ENCODE peak calls at places on chromosomes 6 and 20, in seven cellular contexts. M is endothelial cell, J is BE2C, V is H9, O is HCT116, A is A549, Z is Peyer's patch. I is an unnamed sample.
A peak's percentile ranks its signal among the peaks of the same experiment; 100 is the strongest.

GRCh38 chr20:53656653-53657288 is 63.1 kb upstream of the ZNF217 start:
- DNase-seq in J (no peak), O (no peak), M (no peak), Z (no peak), V (no peak), A (no peak), I (no peak)

GRCh38 chr6:139126255-139126654 is 8.6 kb upstream of the HECA start:
- DNase-seq in A (no peak), O (no peak), Z (no peak), J (no peak), M (no peak), V (no peak), I (peak; percentile 66)

GRCh38 chr6:45668705-45669104 is 291.0 kb upstream of the SUPT3H start:
- DNase-seq in J (no peak), M (no peak), Z (no peak), O (no peak), A (no peak), V (no peak), I (no peak)

GRCh38 chr6:15614277-15614676 is 48.6 kb downstream of the DTNBP1 start:
- DNase-seq in O (no peak), J (no peak), A (no peak), V (no peak), Z (peak; percentile 49), M (no peak), I (no peak)

GRCh38 chr20:37986873-37987601 is 46.2 kb downstream of the TTI1 start:
- DNase-seq in O (no peak), V (no peak), Z (peak; percentile 69), M (no peak), A (no peak), J (peak; percentile 84), I (no peak)

GRCh38 chr6:38432479-38432878 is 207.2 kb downstream of the BTBD9 start:
- DNase-seq in A (no peak), O (no peak), J (no peak), Z (no peak), M (no peak), V (no peak), I (peak; percentile 17)

GRCh38 chr6:111559193-111560097 is 46.2 kb downstream of the TRAF3IP2 start:
- DNase-seq in Z (no peak), O (no peak), V (no peak), A (no peak), J (peak; percentile 57), M (no peak), I (peak; percentile 39)

GRCh38 chr20:31751126-31751525 is 12.0 kb downstream of the TPX2 start:
- DNase-seq in A (no peak), M (no peak), V (no peak), Z (no peak), O (no peak), J (no peak), I (no peak)

GRCh38 chr6:148747493-148748160 is 797 bp downstream of the UST start:
- DNase-seq in O (no peak), A (peak; percentile 13), Z (peak; percentile 83), V (peak; percentile 80), J (peak; percentile 7), M (peak; percentile 61), I (peak; percentile 51)

DNA sequence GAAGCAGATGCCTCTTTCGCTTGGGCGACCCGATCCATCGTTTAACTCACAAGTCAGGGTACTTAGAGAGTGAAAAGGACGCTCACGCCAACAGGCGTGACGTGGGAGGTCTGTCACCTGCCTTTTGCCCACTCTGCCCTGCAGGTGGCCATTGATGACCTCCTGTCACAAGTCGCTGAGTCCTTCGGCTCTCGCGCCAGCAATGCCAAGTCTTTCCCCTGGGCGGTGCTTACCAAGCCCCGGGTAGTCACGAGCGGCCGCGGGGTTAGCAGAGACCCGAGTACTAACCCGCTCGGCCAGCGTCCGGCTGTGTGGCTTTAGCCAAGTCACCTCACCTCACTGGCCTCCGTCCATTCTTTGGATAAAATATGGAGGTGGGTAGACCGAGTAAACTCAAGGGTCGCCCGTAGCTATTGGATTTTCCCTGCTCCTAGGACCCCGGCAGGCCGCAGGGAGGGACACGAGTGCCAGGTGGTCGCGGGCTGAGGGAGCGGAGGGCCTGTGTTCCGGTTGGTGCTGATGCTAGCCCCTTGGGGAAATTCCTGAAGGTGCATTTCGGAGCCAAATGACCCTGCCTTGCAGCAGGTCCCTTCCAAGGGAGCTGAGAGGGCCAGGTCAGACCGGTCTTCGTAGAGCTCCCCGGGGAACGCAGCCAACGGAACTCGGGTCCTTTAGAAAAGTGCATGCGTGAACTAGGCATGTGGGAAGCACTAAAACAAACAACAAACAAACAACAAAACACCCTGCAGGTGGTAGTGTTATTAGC is 668 bp downstream of the PKIB start:
- DNase-seq in A (peak; percentile 31), Z (peak; percentile 79), M (peak; percentile 10), V (peak; percentile 48), J (peak; percentile 30), O (peak; percentile 66), I (peak; percentile 32)
- TF ChIP-seq CTCF in A (no peak), Z (no peak), M (no peak), V (no peak), J (no peak), O (no peak), I (no peak)

DNA sequence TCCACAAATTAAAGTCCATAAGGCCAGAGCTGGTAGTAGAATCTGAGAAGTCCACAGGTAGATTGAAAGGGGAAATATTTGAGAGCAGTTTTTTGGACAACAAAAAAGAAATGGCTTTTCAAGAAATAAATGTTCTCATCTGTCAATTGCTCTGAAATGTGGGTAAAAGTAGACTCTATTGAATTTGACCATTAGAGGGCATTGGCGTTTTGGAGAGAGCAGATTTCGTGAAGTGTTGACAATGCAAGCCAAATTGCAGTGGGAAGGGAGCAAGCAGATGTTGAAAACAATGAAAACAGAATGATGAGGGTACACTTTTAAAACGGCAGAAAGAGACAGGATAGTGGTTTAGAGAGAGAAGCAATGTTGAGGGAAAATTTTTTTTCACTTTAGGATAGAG is 149.1 kb upstream of the FAM83B start:
- DNase-seq in A (no peak), Z (no peak), V (no peak), J (no peak), M (no peak), O (peak; percentile 12), I (no peak)
- TF ChIP-seq CTCF in A (peak; percentile 23), Z (no peak), V (peak; percentile 51), J (peak; percentile 2), M (no peak), O (peak; percentile 53), I (no peak)

DNA sequence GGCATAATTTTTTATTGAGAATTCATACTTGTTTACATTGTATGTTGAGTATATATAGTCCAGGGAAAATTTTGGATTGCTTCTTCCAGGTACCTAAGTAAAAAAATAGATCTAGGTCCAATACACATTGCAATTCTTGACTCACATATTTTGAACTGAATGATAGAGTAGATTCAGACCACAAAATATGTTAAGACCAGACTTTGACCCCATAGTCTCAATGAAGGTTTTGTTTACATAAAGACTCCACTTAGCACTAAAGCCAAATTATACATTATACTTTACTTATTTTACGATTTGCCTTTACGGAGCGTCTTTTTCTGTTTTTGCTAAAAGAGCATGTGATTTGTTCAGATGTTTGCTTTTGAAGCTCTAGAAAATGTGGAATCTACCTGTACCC is 144.1 kb upstream of the PTCHD4 start:
- DNase-seq in J (no peak), V (no peak), M (no peak), Z (no peak), A (no peak), O (no peak), I (no peak)
- TF ChIP-seq CTCF in J (no peak), V (no peak), M (no peak), Z (no peak), A (no peak), O (no peak), I (no peak)

DNA sequence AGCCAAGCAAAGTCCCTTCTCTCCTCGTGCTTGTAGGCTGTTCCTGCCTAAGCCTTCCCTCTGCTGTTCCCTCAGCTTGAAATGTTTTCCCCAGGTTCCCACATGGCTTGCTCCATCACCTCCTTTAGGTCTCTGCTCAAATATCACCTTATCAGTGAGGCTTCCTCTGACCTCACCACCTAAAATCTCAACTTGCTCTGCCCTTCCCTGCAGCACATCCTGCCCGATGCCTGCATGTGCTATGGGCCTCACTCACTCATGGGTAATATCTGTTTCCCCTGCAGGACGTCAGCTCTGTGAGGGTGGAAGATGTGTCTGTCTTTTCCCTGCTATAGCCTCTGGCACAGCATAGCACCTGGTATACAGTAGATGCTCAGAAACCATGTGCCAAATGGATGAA is 29.9 kb upstream of the FKBP1A start:
- DNase-seq in A (no peak), J (no peak), V (no peak), Z (no peak), M (no peak), O (no peak), I (no peak)
- TF ChIP-seq CTCF in A (no peak), J (no peak), V (no peak), Z (no peak), M (no peak), O (no peak), I (no peak)

GRCh38 chr20:57426156-57426769 is 35.1 kb downstream of the RBM38 start:
- DNase-seq in J (no peak), A (no peak), O (no peak), M (no peak), Z (no peak), V (no peak), I (no peak)
- TF ChIP-seq CTCF in J (no peak), A (no peak), O (peak; percentile 21), M (no peak), Z (no peak), V (no peak), I (no peak)

GRCh38 chr6:129938242-129939020 is 77.3 kb upstream of the TMEM244 start:
- DNase-seq in A (no peak), J (no peak), Z (no peak), V (no peak), M (no peak), O (no peak), I (no peak)
- TF ChIP-seq CTCF in A (no peak), J (no peak), Z (no peak), V (no peak), M (no peak), O (no peak), I (no peak)

GRCh38 chr6:21531393-21531792 is 62.2 kb upstream of the SOX4 start:
- DNase-seq in A (no peak), M (no peak), O (no peak), J (no peak), Z (no peak), V (no peak), I (no peak)

GRCh38 chr6:21523652-21524051 is 69.9 kb upstream of the SOX4 start:
- DNase-seq in O (no peak), Z (no peak), V (no peak), J (no peak), M (no peak), A (no peak), I (no peak)

GRCh38 chr6:21526974-21527373 is 66.6 kb upstream of the SOX4 start:
- DNase-seq in Z (no peak), V (no peak), J (no peak), A (no peak), M (no peak), O (no peak), I (no peak)

GRCh38 chr6:21529431-21529830 is 64.1 kb upstream of the SOX4 start:
- DNase-seq in O (no peak), J (no peak), Z (no peak), M (no peak), V (no peak), A (no peak), I (no peak)

DNA sequence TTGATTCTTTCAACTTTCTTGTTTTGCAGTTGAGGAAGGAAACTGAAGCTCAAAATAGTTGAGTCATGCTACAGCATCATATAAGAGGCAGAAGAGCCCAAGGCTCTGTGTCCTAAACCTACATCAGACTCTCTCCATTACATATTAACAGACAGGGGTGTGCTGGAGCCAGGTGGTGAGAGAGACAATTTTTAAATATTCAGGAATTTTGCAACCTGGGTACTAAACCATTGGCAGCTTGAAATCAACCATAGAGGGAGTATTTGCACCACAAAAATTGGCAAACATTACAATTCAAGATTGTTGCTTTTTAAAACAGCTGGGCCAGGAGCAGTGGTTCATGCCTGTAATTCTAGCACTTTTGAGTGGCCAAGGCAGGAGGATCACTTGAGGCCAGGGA is 65.8 kb upstream of the SOX4 start:
- DNase-seq in J (no peak), M (no peak), V (no peak), A (no peak), Z (no peak), O (no peak), I (no peak)
- TF ChIP-seq CTCF in J (no peak), M (no peak), V (no peak), A (no peak), Z (no peak), O (no peak), I (no peak)

I was measured in activated CD8-positive, alpha-beta T cell treated with anti-CD3 and anti-CD28 coated beads for 36 hours.